ENCODE peak calls at places on chromosome 13, in five cellular contexts. One of them, this sample, is unnamed.

GRCh38 chr13:47680752-47681151 is 320.3 kb downstream of the SUCLA2 start:
- DNase-seq in colonic mucosa: no peak
- DNase-seq in thoracic aorta: no peak
- DNase-seq in kidney epithelial cell: peak
- DNase-seq in osteocyte: no peak
- DNase-seq in this sample: no peak

GRCh38 chr13:29924482-29924884 is 74.1 kb upstream of the UBL3 start:
- DNase-seq in colonic mucosa: no peak
- DNase-seq in thoracic aorta: no peak
- DNase-seq in kidney epithelial cell: peak
- DNase-seq in osteocyte: no peak
- DNase-seq in this sample: peak

GRCh38 chr13:90485441-90485840 is 862.0 kb upstream of the MIR17HG start:
- DNase-seq in colonic mucosa: no peak
- DNase-seq in thoracic aorta: no peak
- DNase-seq in kidney epithelial cell: peak
- DNase-seq in osteocyte: no peak
- DNase-seq in this sample: peak

GRCh38 chr13:99686157-99686572 is 184.9 kb downstream of the TM9SF2 start:
- DNase-seq in colonic mucosa: peak
- DNase-seq in thoracic aorta: no peak
- DNase-seq in kidney epithelial cell: no peak
- DNase-seq in osteocyte: no peak
- DNase-seq in this sample: no peak

GRCh38 chr13:50167224-50167947 is 152.1 kb downstream of the KCNRG start:
- DNase-seq in colonic mucosa: no peak
- DNase-seq in thoracic aorta: no peak
- DNase-seq in kidney epithelial cell: no peak
- DNase-seq in osteocyte: no peak
- DNase-seq in this sample: no peak

GRCh38 chr13:66225071-66225470 is 1005.1 kb downstream of the PCDH9 start:
- DNase-seq in colonic mucosa: no peak
- DNase-seq in thoracic aorta: no peak
- DNase-seq in kidney epithelial cell: no peak
- DNase-seq in osteocyte: no peak
- DNase-seq in this sample: no peak

GRCh38 chr13:75776550-75776949 is 140.4 kb downstream of the LMO7 start:
- DNase-seq in colonic mucosa: no peak
- DNase-seq in thoracic aorta: no peak
- DNase-seq in kidney epithelial cell: no peak
- DNase-seq in osteocyte: no peak
- DNase-seq in this sample: no peak

GRCh38 chr13:66665991-66666390 is 564.1 kb downstream of the PCDH9 start:
- DNase-seq in colonic mucosa: no peak
- DNase-seq in thoracic aorta: no peak
- DNase-seq in kidney epithelial cell: peak
- DNase-seq in osteocyte: no peak
- DNase-seq in this sample: peak

GRCh38 chr13:77185721-77186120 is 141.2 kb downstream of the MYCBP2 start:
- DNase-seq in colonic mucosa: no peak
- DNase-seq in thoracic aorta: no peak
- DNase-seq in kidney epithelial cell: no peak
- DNase-seq in osteocyte: no peak
- DNase-seq in this sample: no peak

GRCh38 chr13:27774169-27774568 is 18.1 kb upstream of the GSX1 start:
- DNase-seq in colonic mucosa: no peak
- DNase-seq in thoracic aorta: no peak
- DNase-seq in kidney epithelial cell: no peak
- DNase-seq in osteocyte: no peak
- DNase-seq in this sample: no peak

GRCh38 chr13:108957369-108958012 is 328.1 kb downstream of the MYO16 start:
- DNase-seq in colonic mucosa: no peak
- DNase-seq in thoracic aorta: no peak
- DNase-seq in kidney epithelial cell: peak
- DNase-seq in osteocyte: no peak
- DNase-seq in this sample: peak

GRCh38 chr13:30928971-30929370 is 3.5 kb upstream of the TEX26 start:
- DNase-seq in colonic mucosa: no peak
- DNase-seq in thoracic aorta: no peak
- DNase-seq in kidney epithelial cell: no peak
- DNase-seq in osteocyte: no peak
- DNase-seq in this sample: peak

GRCh38 chr13:50226515-50227147 is 211.4 kb downstream of the KCNRG start:
- DNase-seq in colonic mucosa: no peak
- DNase-seq in thoracic aorta: no peak
- DNase-seq in kidney epithelial cell: no peak
- DNase-seq in osteocyte: no peak
- DNase-seq in this sample: no peak

GRCh38 chr13:109779074-109779473 is 7.3 kb downstream of the IRS2 start:
- DNase-seq in colonic mucosa: no peak
- DNase-seq in thoracic aorta: no peak
- DNase-seq in kidney epithelial cell: no peak
- DNase-seq in osteocyte: no peak
- DNase-seq in this sample: no peak

GRCh38 chr13:29081697-29082440 is 261.7 kb downstream of the MTUS2 start:
- DNase-seq in colonic mucosa: no peak
- DNase-seq in thoracic aorta: no peak
- DNase-seq in kidney epithelial cell: no peak
- DNase-seq in osteocyte: no peak
- DNase-seq in this sample: no peak

GRCh38 chr13:29935309-29935981 is 85.0 kb upstream of the UBL3 start:
- DNase-seq in colonic mucosa: no peak
- DNase-seq in thoracic aorta: no peak
- DNase-seq in kidney epithelial cell: no peak
- DNase-seq in osteocyte: no peak
- DNase-seq in this sample: no peak

GRCh38 chr13:23899555-23899954 is 2.3 kb upstream of the C1QTNF9B start:
- DNase-seq in colonic mucosa: peak
- DNase-seq in thoracic aorta: no peak
- DNase-seq in kidney epithelial cell: no peak
- DNase-seq in osteocyte: no peak
- DNase-seq in this sample: no peak

GRCh38 chr13:34833562-34834182 is 108.4 kb upstream of the NBEA start:
- DNase-seq in colonic mucosa: no peak
- DNase-seq in thoracic aorta: no peak
- DNase-seq in kidney epithelial cell: no peak
- DNase-seq in osteocyte: no peak
- DNase-seq in this sample: no peak

GRCh38 chr13:22114630-22115311 is 443.9 kb downstream of the FGF9 start:
- DNase-seq in colonic mucosa: no peak
- DNase-seq in thoracic aorta: no peak
- DNase-seq in kidney epithelial cell: peak
- DNase-seq in osteocyte: no peak
- DNase-seq in this sample: peak

GRCh38 chr13:24097064-24097463 is 63.5 kb upstream of the SPATA13 start:
- DNase-seq in colonic mucosa: no peak
- DNase-seq in thoracic aorta: no peak
- DNase-seq in kidney epithelial cell: peak
- DNase-seq in osteocyte: no peak
- DNase-seq in this sample: peak

GRCh38 chr13:47066261-47066660 is 169.4 kb upstream of the HTR2A start:
- DNase-seq in colonic mucosa: no peak
- DNase-seq in thoracic aorta: no peak
- DNase-seq in kidney epithelial cell: no peak
- DNase-seq in osteocyte: no peak
- DNase-seq in this sample: no peak

GRCh38 chr13:23771966-23772365 is 117.2 kb downstream of the MIPEP start:
- DNase-seq in colonic mucosa: no peak
- DNase-seq in thoracic aorta: no peak
- DNase-seq in kidney epithelial cell: no peak
- DNase-seq in osteocyte: no peak
- DNase-seq in this sample: no peak

GRCh38 chr13:108850706-108851105 is 221.3 kb downstream of the MYO16 start:
- DNase-seq in colonic mucosa: no peak
- DNase-seq in thoracic aorta: no peak
- DNase-seq in kidney epithelial cell: no peak
- DNase-seq in osteocyte: no peak
- DNase-seq in this sample: no peak

GRCh38 chr13:75725784-75726183 is 89.7 kb downstream of the LMO7 start:
- DNase-seq in colonic mucosa: no peak
- DNase-seq in thoracic aorta: no peak
- DNase-seq in kidney epithelial cell: no peak
- DNase-seq in osteocyte: no peak
- DNase-seq in this sample: no peak

GRCh38 chr13:101416181-101417042 is at the start of gene NALCN:
- DNase-seq in colonic mucosa: no peak
- DNase-seq in thoracic aorta: no peak
- DNase-seq in kidney epithelial cell: no peak
- DNase-seq in osteocyte: peak
- DNase-seq in this sample: no peak

GRCh38 chr13:60398949-60399589 is 2.0 kb downstream of the TDRD3 start:
- DNase-seq in colonic mucosa: peak
- DNase-seq in thoracic aorta: no peak
- DNase-seq in kidney epithelial cell: no peak
- DNase-seq in osteocyte: no peak
- DNase-seq in this sample: no peak

GRCh38 chr13:105513448-105513847 is 1022.0 kb downstream of the EFNB2 start:
- DNase-seq in colonic mucosa: no peak
- DNase-seq in thoracic aorta: no peak
- DNase-seq in kidney epithelial cell: no peak
- DNase-seq in osteocyte: no peak
- DNase-seq in this sample: no peak

GRCh38 chr13:42574435-42575311 is 721 bp downstream of the TNFSF11 start:
- DNase-seq in colonic mucosa: no peak
- DNase-seq in thoracic aorta: no peak
- DNase-seq in kidney epithelial cell: no peak
- DNase-seq in osteocyte: no peak
- DNase-seq in this sample: no peak

GRCh38 chr13:112820318-112820717 is 130.5 kb downstream of the ATP11A start:
- DNase-seq in colonic mucosa: no peak
- DNase-seq in thoracic aorta: no peak
- DNase-seq in kidney epithelial cell: no peak
- DNase-seq in osteocyte: peak
- DNase-seq in this sample: no peak

GRCh38 chr13:79966502-79966901 is 374.4 kb downstream of the SPRY2 start:
- DNase-seq in colonic mucosa: no peak
- DNase-seq in thoracic aorta: no peak
- DNase-seq in kidney epithelial cell: no peak
- DNase-seq in osteocyte: no peak
- DNase-seq in this sample: no peak

GRCh38 chr13:22596157-22596863 is 584.5 kb upstream of the SGCG start:
- DNase-seq in colonic mucosa: no peak
- DNase-seq in thoracic aorta: no peak
- DNase-seq in kidney epithelial cell: no peak
- DNase-seq in osteocyte: no peak
- DNase-seq in this sample: no peak

GRCh38 chr13:79988573-79988972 is 352.4 kb downstream of the SPRY2 start:
- DNase-seq in colonic mucosa: no peak
- DNase-seq in thoracic aorta: no peak
- DNase-seq in kidney epithelial cell: no peak
- DNase-seq in osteocyte: no peak
- DNase-seq in this sample: no peak

GRCh38 chr13:51759240-51759639 is 44.7 kb downstream of the DHRS12 start:
- DNase-seq in colonic mucosa: no peak
- DNase-seq in thoracic aorta: no peak
- DNase-seq in kidney epithelial cell: no peak
- DNase-seq in osteocyte: no peak
- DNase-seq in this sample: no peak

GRCh38 chr13:79853258-79853657 is 372.3 kb downstream of the NDFIP2 start:
- DNase-seq in colonic mucosa: no peak
- DNase-seq in thoracic aorta: no peak
- DNase-seq in kidney epithelial cell: no peak
- DNase-seq in osteocyte: no peak
- DNase-seq in this sample: no peak

GRCh38 chr13:76853481-76853880 is 32.7 kb downstream of the KCTD12 start:
- DNase-seq in colonic mucosa: no peak
- DNase-seq in thoracic aorta: no peak
- DNase-seq in kidney epithelial cell: no peak
- DNase-seq in osteocyte: no peak
- DNase-seq in this sample: no peak

GRCh38 chr13:48448285-48448962 is 35.5 kb upstream of the LPAR6 start:
- DNase-seq in colonic mucosa: no peak
- DNase-seq in thoracic aorta: no peak
- DNase-seq in kidney epithelial cell: no peak
- DNase-seq in osteocyte: no peak
- DNase-seq in this sample: no peak

GRCh38 chr13:95206116-95206515 is 95.1 kb downstream of the ABCC4 start:
- DNase-seq in colonic mucosa: no peak
- DNase-seq in thoracic aorta: no peak
- DNase-seq in kidney epithelial cell: no peak
- DNase-seq in osteocyte: no peak
- DNase-seq in this sample: no peak

DNA sequence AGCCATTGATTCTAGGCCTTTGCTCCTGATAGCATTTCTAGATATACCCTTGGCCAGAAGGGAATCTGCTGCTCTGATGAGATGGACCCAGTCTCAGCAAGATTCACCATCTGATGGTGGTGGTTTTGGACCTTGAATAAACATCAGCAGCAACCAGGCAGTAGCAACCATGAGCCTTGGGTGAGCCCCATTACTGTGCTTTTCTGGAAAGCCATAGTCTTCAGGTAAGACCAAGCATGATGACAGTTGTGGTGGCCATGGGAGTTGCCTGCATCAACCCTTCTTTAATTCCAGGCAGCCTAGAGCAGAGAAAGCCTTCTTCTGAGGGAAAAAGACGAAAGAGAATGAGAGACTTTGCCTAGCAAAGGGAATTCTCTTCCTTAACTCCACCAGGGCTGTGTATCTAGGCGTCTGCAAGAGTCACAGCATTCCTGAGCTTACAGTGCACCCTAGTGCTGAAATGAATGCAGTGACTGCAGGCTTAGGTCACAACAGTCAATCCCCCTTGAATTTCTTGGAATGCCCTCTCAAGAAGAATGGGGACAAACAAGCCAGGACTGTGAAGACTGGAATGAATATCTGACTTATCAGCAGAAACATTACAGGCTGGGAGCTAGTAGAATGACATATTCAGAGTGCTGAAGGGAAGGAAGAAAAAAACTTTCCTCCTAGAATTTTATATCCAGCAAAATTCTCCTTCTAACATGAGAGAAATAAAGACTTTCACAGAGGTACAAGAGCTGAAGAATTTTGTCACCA is 942.4 kb upstream of the PCDH20 start:
- DNase-seq in colonic mucosa: no peak
- DNase-seq in thoracic aorta: no peak
- DNase-seq in kidney epithelial cell: peak
- DNase-seq in osteocyte: no peak
- DNase-seq in this sample: peak
- TF ChIP-seq CTCF in colonic mucosa: no peak
- TF ChIP-seq CTCF in thoracic aorta: no peak
- TF ChIP-seq CTCF in kidney epithelial cell: peak
- TF ChIP-seq CTCF in osteocyte: peak
- TF ChIP-seq CTCF in this sample: peak

GRCh38 chr13:26254583-26255102 is 714 bp downstream of the CDK8 start:
- DNase-seq in colonic mucosa: peak
- DNase-seq in thoracic aorta: peak
- DNase-seq in kidney epithelial cell: no peak
- DNase-seq in osteocyte: no peak
- DNase-seq in this sample: no peak
- TF ChIP-seq CTCF in colonic mucosa: no peak
- TF ChIP-seq CTCF in thoracic aorta: no peak
- TF ChIP-seq CTCF in kidney epithelial cell: no peak
- TF ChIP-seq CTCF in osteocyte: no peak
- TF ChIP-seq CTCF in this sample: peak

GRCh38 chr13:98103942-98104880 is 38.7 kb upstream of the FARP1 start:
- DNase-seq in colonic mucosa: no peak
- DNase-seq in thoracic aorta: no peak
- DNase-seq in kidney epithelial cell: no peak
- DNase-seq in osteocyte: no peak
- DNase-seq in this sample: no peak
- TF ChIP-seq CTCF in colonic mucosa: no peak
- TF ChIP-seq CTCF in thoracic aorta: no peak
- TF ChIP-seq CTCF in kidney epithelial cell: peak
- TF ChIP-seq CTCF in osteocyte: peak
- TF ChIP-seq CTCF in this sample: peak

GRCh38 chr13:94192576-94192975 is 286.9 kb downstream of the DCT start:
- DNase-seq in colonic mucosa: no peak
- DNase-seq in thoracic aorta: no peak
- DNase-seq in kidney epithelial cell: no peak
- DNase-seq in osteocyte: no peak
- DNase-seq in this sample: no peak
- TF ChIP-seq CTCF in colonic mucosa: peak
- TF ChIP-seq CTCF in thoracic aorta: peak
- TF ChIP-seq CTCF in kidney epithelial cell: peak
- TF ChIP-seq CTCF in osteocyte: peak
- TF ChIP-seq CTCF in this sample: peak